ENCODE peak calls at places on chromosome 12, in six cellular contexts. I, O, L, N, K and Y are unnamed samples.

GRCh38 chr12:46886541-46887041 is 60.8 kb upstream of the SLC38A4 start:
- DNase-seq in L (peak), I (no peak), K (no peak), O (no peak), N (no peak), Y (no peak)

GRCh38 chr12:93060666-93061413 is 131.7 kb upstream of the EEA1 start:
- DNase-seq in N (no peak), L (no peak), I (peak), O (peak), K (no peak), Y (peak)

GRCh38 chr12:5220835-5221234 is 177.2 kb downstream of the KCNA5 start:
- DNase-seq in L (peak), I (no peak), N (no peak), O (no peak), K (no peak), Y (no peak)

GRCh38 chr12:95262808-95263207 is 45.2 kb downstream of the VEZT start:
- DNase-seq in I (no peak), K (no peak), L (no peak), N (peak), O (no peak), Y (no peak)

GRCh38 chr12:10672231-10672868 is 1.5 kb downstream of the STYK1 start:
- DNase-seq in I (no peak), O (no peak), K (no peak), N (peak), L (no peak), Y (no peak)

GRCh38 chr12:132397152-132397933 is 68.0 kb upstream of the GALNT9 start:
- DNase-seq in O (no peak), L (no peak), I (no peak), N (no peak), K (peak), Y (no peak)

GRCh38 chr12:49662998-49663843 is 39.9 kb downstream of the PRPF40B start:
- DNase-seq in I (peak), L (peak), K (peak), O (peak), N (peak), Y (no peak)

GRCh38 chr12:85642288-85642687 is 193.9 kb downstream of the RASSF9 start:
- DNase-seq in O (no peak), N (no peak), K (no peak), L (no peak), I (no peak), Y (no peak)